ENCODE peak calls at places on chromosomes 6 and 20, in ten cellular contexts. I is activated T-helper 2 cell treated with anti-CD3 and anti-CD28 coated beads, Interferon-gamma antibody, Interleukin-2, Interleukin-4, amounts not matched to agents 10 μg/mL and 5 μg/mL and 100 μg/mL, durations not matched to agents 14 hours and 24 hours and 36 hours; W is T-helper 1 cell; K is substantia nigra; S is left kidney; R is activated naive CD4-positive, alpha-beta T cell; J is central memory CD4-positive, alpha-beta T cell; Q is breast epithelium; N is activated gamma-delta T cell treated with anti-CD3 and anti-CD28 coated beads, Interleukin-2, amount 50 U/mL, for 16 hours; X is type B pancreatic cell. H is an unnamed sample.

GRCh38 chr6:34157851-34158250 is 12.0 kb upstream of the GRM4 start:
- DNase-seq in I (no peak), W (no peak), K (no peak), S (no peak), R (no peak), J (no peak), Q (peak; percentile 12), N (no peak), X (no peak), H (no peak)

GRCh38 chr6:169112483-169113320 is 140.9 kb downstream of the THBS2 start:
- DNase-seq in I (no peak), W (no peak), K (no peak), S (peak; percentile 14), R (no peak), J (no peak), Q (no peak), N (no peak), X (no peak), H (no peak)

GRCh38 chr20:63706852-63707557 is 771 bp downstream of the ARFRP1 start:
- DNase-seq in I (peak; percentile 58), W (peak; percentile 65), K (no peak), S (peak; percentile 59), R (peak; percentile 59), J (peak; percentile 53), Q (no peak), N (no peak), X (peak; percentile 75), H (peak; percentile 74)

GRCh38 chr6:35059606-35060355 is 81.4 kb downstream of the TCP11 start:
- DNase-seq in I (no peak), W (no peak), K (peak; percentile 31), S (peak; percentile 61), R (no peak), J (no peak), Q (no peak), N (no peak), X (no peak), H (no peak)

GRCh38 chr6:63371087-63371486 is 51.3 kb upstream of the LGSN start:
- DNase-seq in I (no peak), W (no peak), K (no peak), S (no peak), R (no peak), J (no peak), Q (no peak), N (no peak), X (no peak), H (no peak)

GRCh38 chr6:17417817-17418216 is 24.4 kb downstream of the CAP2 start:
- DNase-seq in I (no peak), W (no peak), K (no peak), S (peak; percentile 15), R (no peak), J (no peak), Q (no peak), N (no peak), X (no peak), H (no peak)

GRCh38 chr6:51289041-51289440 is 470.4 kb downstream of the TFAP2B start:
- DNase-seq in I (no peak), W (no peak), K (no peak), S (no peak), R (no peak), J (no peak), Q (no peak), N (no peak), X (no peak), H (no peak)

GRCh38 chr6:113170454-113170853 is 686.7 kb upstream of the MARCKS start:
- DNase-seq in I (no peak), W (no peak), K (no peak), S (no peak), R (no peak), J (no peak), Q (no peak), N (no peak), X (no peak), H (no peak)

GRCh38 chr20:37261714-37262113 is at the start of gene GHRH:
- DNase-seq in I (no peak), W (no peak), K (no peak), S (no peak), R (no peak), J (no peak), Q (no peak), N (no peak), X (no peak), H (no peak)

GRCh38 chr6:43579171-43579570 is 3.2 kb downstream of the POLH start:
- DNase-seq in I (no peak), W (no peak), K (no peak), S (peak; percentile 10), R (no peak), J (no peak), Q (no peak), N (no peak), X (no peak), H (no peak)

GRCh38 chr6:27138837-27139752 is 108.4 kb upstream of the PRSS16 start:
- DNase-seq in I (peak; percentile 76), W (peak; percentile 94), K (no peak), S (peak; percentile 97), R (peak; percentile 41), J (peak; percentile 68), Q (no peak), N (no peak), X (peak; percentile 77), H (peak; percentile 85)

GRCh38 chr20:63275825-63276224 is 3.2 kb downstream of the ARFGAP1 start:
- DNase-seq in I (no peak), W (no peak), K (no peak), S (no peak), R (no peak), J (no peak), Q (no peak), N (no peak), X (no peak), H (no peak)

GRCh38 chr6:28474441-28475219 is 31.3 kb upstream of the ZSCAN23 start:
- DNase-seq in I (no peak), W (peak; percentile 44), K (no peak), S (peak; percentile 69), R (no peak), J (no peak), Q (no peak), N (no peak), X (no peak), H (peak; percentile 20)

GRCh38 chr6:140051521-140052455 is 677.3 kb upstream of the CITED2 start:
- DNase-seq in I (no peak), W (no peak), K (no peak), S (peak; percentile 24), R (no peak), J (no peak), Q (no peak), N (no peak), X (no peak), H (no peak)

GRCh38 chr6:163469459-163469858 is 54.9 kb downstream of the QKI start:
- DNase-seq in I (no peak), W (no peak), K (no peak), S (no peak), R (no peak), J (no peak), Q (no peak), N (no peak), X (no peak), H (no peak)

GRCh38 chr6:15628499-15629131 is 34.2 kb downstream of the DTNBP1 start:
- DNase-seq in I (no peak), W (peak; percentile 19), K (no peak), S (no peak), R (no peak), J (no peak), Q (no peak), N (peak; percentile 29), X (no peak), H (peak; percentile 65)

GRCh38 chr6:72977114-72977513 is 248.2 kb downstream of the KHDC1L start:
- DNase-seq in I (no peak), W (no peak), K (no peak), S (no peak), R (no peak), J (no peak), Q (no peak), N (no peak), X (no peak), H (no peak)

H was measured in activated T-cell treated with anti-CD3 and anti-CD28 coated beads, Interleukin-2, amount 50 U/mL, for 48 hours.